ENCODE peak calls at places on chromosomes 16 and 17, in nine cellular contexts. One of them, this sample, is unnamed.

GRCh38 chr17:48492401-48493298 is 38.2 kb downstream of the HOXB1 start:
- DNase-seq in psoas muscle: peak; percentile 90
- DNase-seq in brain microvascular endothelial cell: no peak
- DNase-seq in cardiac fibroblast: peak; percentile 68
- DNase-seq in AG04449: no peak
- DNase-seq in right atrium auricular region: peak; percentile 59
- DNase-seq in left ventricle myocardium inferior: peak; percentile 64
- DNase-seq in A673: peak; percentile 77
- DNase-seq in epithelial cell of esophagus: peak; percentile 56
- DNase-seq in this sample: no peak

GRCh38 chr17:1813088-1813487 is 16.6 kb downstream of the SMYD4 start:
- DNase-seq in epithelial cell of esophagus: no peak
- DNase-seq in left ventricle myocardium inferior: no peak
- DNase-seq in cardiac fibroblast: peak; percentile 81
- DNase-seq in brain microvascular endothelial cell: no peak
- DNase-seq in right atrium auricular region: peak; percentile 62
- DNase-seq in psoas muscle: no peak
- DNase-seq in A673: no peak
- DNase-seq in AG04449: no peak
- DNase-seq in this sample: no peak

GRCh38 chr17:34706029-34706428 is 126.6 kb downstream of the TMEM132E start:
- DNase-seq in left ventricle myocardium inferior: no peak
- DNase-seq in brain microvascular endothelial cell: peak; percentile 2
- DNase-seq in A673: peak; percentile 11
- DNase-seq in cardiac fibroblast: peak; percentile 12
- DNase-seq in epithelial cell of esophagus: peak; percentile 8
- DNase-seq in psoas muscle: no peak
- DNase-seq in right atrium auricular region: no peak
- DNase-seq in AG04449: no peak
- DNase-seq in this sample: no peak

GRCh38 chr17:68133370-68134045 is 98.0 kb downstream of the KPNA2 start:
- DNase-seq in brain microvascular endothelial cell: no peak
- DNase-seq in A673: no peak
- DNase-seq in epithelial cell of esophagus: no peak
- DNase-seq in cardiac fibroblast: no peak
- DNase-seq in right atrium auricular region: no peak
- DNase-seq in left ventricle myocardium inferior: peak; percentile 41
- DNase-seq in psoas muscle: peak; percentile 64
- DNase-seq in AG04449: no peak
- DNase-seq in this sample: no peak

GRCh38 chr16:61042736-61043135 is 993.5 kb downstream of the CDH8 start:
- DNase-seq in brain microvascular endothelial cell: no peak
- DNase-seq in AG04449: no peak
- DNase-seq in cardiac fibroblast: no peak
- DNase-seq in A673: peak; percentile 50
- DNase-seq in epithelial cell of esophagus: peak; percentile 1
- DNase-seq in right atrium auricular region: no peak
- DNase-seq in psoas muscle: no peak
- DNase-seq in left ventricle myocardium inferior: no peak
- DNase-seq in this sample: no peak

GRCh38 chr16:27273670-27274522 is 5.3 kb upstream of the NSMCE1 start:
- DNase-seq in A673: no peak
- DNase-seq in epithelial cell of esophagus: no peak
- DNase-seq in right atrium auricular region: no peak
- DNase-seq in AG04449: no peak
- DNase-seq in psoas muscle: no peak
- DNase-seq in cardiac fibroblast: no peak
- DNase-seq in brain microvascular endothelial cell: peak; percentile 49
- DNase-seq in left ventricle myocardium inferior: no peak
- DNase-seq in this sample: peak; percentile 68

GRCh38 chr16:1858189-1858588 is 13.8 kb downstream of the MEIOB start:
- DNase-seq in A673: no peak
- DNase-seq in left ventricle myocardium inferior: no peak
- DNase-seq in cardiac fibroblast: no peak
- DNase-seq in right atrium auricular region: no peak
- DNase-seq in AG04449: no peak
- DNase-seq in psoas muscle: no peak
- DNase-seq in epithelial cell of esophagus: no peak
- DNase-seq in brain microvascular endothelial cell: no peak
- DNase-seq in this sample: no peak

GRCh38 chr17:67244621-67245072 is 349 bp downstream of the HELZ start:
- DNase-seq in psoas muscle: peak; percentile 57
- DNase-seq in cardiac fibroblast: no peak
- DNase-seq in left ventricle myocardium inferior: peak; percentile 18
- DNase-seq in A673: no peak
- DNase-seq in epithelial cell of esophagus: no peak
- DNase-seq in brain microvascular endothelial cell: no peak
- DNase-seq in AG04449: no peak
- DNase-seq in right atrium auricular region: no peak
- DNase-seq in this sample: no peak

GRCh38 chr17:57732062-57732461 is 13.0 kb downstream of the CCDC182 start:
- DNase-seq in brain microvascular endothelial cell: no peak
- DNase-seq in AG04449: no peak
- DNase-seq in A673: no peak
- DNase-seq in right atrium auricular region: no peak
- DNase-seq in psoas muscle: no peak
- DNase-seq in epithelial cell of esophagus: no peak
- DNase-seq in left ventricle myocardium inferior: no peak
- DNase-seq in cardiac fibroblast: no peak
- DNase-seq in this sample: no peak

GRCh38 chr16:25135239-25135878 is 23.8 kb downstream of the LCMT1 start:
- DNase-seq in psoas muscle: no peak
- DNase-seq in AG04449: peak; percentile 24
- DNase-seq in brain microvascular endothelial cell: peak; percentile 65
- DNase-seq in epithelial cell of esophagus: peak; percentile 68
- DNase-seq in A673: peak; percentile 14
- DNase-seq in left ventricle myocardium inferior: no peak
- DNase-seq in cardiac fibroblast: peak; percentile 26
- DNase-seq in right atrium auricular region: no peak
- DNase-seq in this sample: no peak

GRCh38 chr17:55005520-55005919 is 37.0 kb downstream of the STXBP4 start:
- DNase-seq in left ventricle myocardium inferior: no peak
- DNase-seq in brain microvascular endothelial cell: peak; percentile 46
- DNase-seq in AG04449: no peak
- DNase-seq in psoas muscle: no peak
- DNase-seq in cardiac fibroblast: peak; percentile 17
- DNase-seq in right atrium auricular region: no peak
- DNase-seq in A673: peak; percentile 51
- DNase-seq in epithelial cell of esophagus: peak; percentile 43
- DNase-seq in this sample: no peak

GRCh38 chr17:36082062-36082461 is 7.9 kb downstream of the CCL3 start:
- DNase-seq in left ventricle myocardium inferior: no peak
- DNase-seq in AG04449: no peak
- DNase-seq in psoas muscle: no peak
- DNase-seq in cardiac fibroblast: no peak
- DNase-seq in right atrium auricular region: no peak
- DNase-seq in A673: no peak
- DNase-seq in brain microvascular endothelial cell: no peak
- DNase-seq in epithelial cell of esophagus: no peak
- DNase-seq in this sample: no peak

GRCh38 chr17:46832945-46833839 is 14.7 kb upstream of the WNT3 start:
- DNase-seq in psoas muscle: peak; percentile 30
- DNase-seq in A673: no peak
- DNase-seq in right atrium auricular region: no peak
- DNase-seq in cardiac fibroblast: peak; percentile 46
- DNase-seq in left ventricle myocardium inferior: no peak
- DNase-seq in AG04449: no peak
- DNase-seq in epithelial cell of esophagus: peak; percentile 58
- DNase-seq in brain microvascular endothelial cell: peak; percentile 54
- DNase-seq in this sample: peak; percentile 40

GRCh38 chr17:6108382-6108781 is 38.2 kb downstream of the WSCD1 start:
- DNase-seq in epithelial cell of esophagus: no peak
- DNase-seq in cardiac fibroblast: no peak
- DNase-seq in psoas muscle: no peak
- DNase-seq in right atrium auricular region: no peak
- DNase-seq in AG04449: no peak
- DNase-seq in A673: no peak
- DNase-seq in brain microvascular endothelial cell: no peak
- DNase-seq in left ventricle myocardium inferior: no peak
- DNase-seq in this sample: no peak

GRCh38 chr17:72123964-72124791 is 3.4 kb downstream of the SOX9 start:
- DNase-seq in psoas muscle: no peak
- DNase-seq in A673: no peak
- DNase-seq in AG04449: no peak
- DNase-seq in epithelial cell of esophagus: peak; percentile 24
- DNase-seq in cardiac fibroblast: peak; percentile 41
- DNase-seq in brain microvascular endothelial cell: no peak
- DNase-seq in right atrium auricular region: no peak
- DNase-seq in left ventricle myocardium inferior: no peak
- DNase-seq in this sample: no peak

GRCh38 chr16:8919934-8920465 is 37.8 kb downstream of the LITAFD start:
- DNase-seq in epithelial cell of esophagus: no peak
- DNase-seq in cardiac fibroblast: no peak
- DNase-seq in A673: no peak
- DNase-seq in brain microvascular endothelial cell: no peak
- DNase-seq in psoas muscle: no peak
- DNase-seq in right atrium auricular region: no peak
- DNase-seq in AG04449: no peak
- DNase-seq in left ventricle myocardium inferior: no peak
- DNase-seq in this sample: no peak

GRCh38 chr17:78360371-78361226 is 722 bp upstream of the SOCS3 start:
- DNase-seq in psoas muscle: peak; percentile 97
- DNase-seq in left ventricle myocardium inferior: peak; percentile 92
- DNase-seq in cardiac fibroblast: peak; percentile 91
- DNase-seq in AG04449: no peak
- DNase-seq in brain microvascular endothelial cell: peak; percentile 73
- DNase-seq in right atrium auricular region: peak; percentile 95
- DNase-seq in epithelial cell of esophagus: peak; percentile 89
- DNase-seq in A673: peak; percentile 87
- DNase-seq in this sample: no peak
- TF ChIP-seq CTCF in psoas muscle: peak; percentile 91
- TF ChIP-seq CTCF in left ventricle myocardium inferior: peak; percentile 93
- TF ChIP-seq CTCF in cardiac fibroblast: peak; percentile 91
- TF ChIP-seq CTCF in AG04449: peak; percentile 99
- TF ChIP-seq CTCF in brain microvascular endothelial cell: peak; percentile 95
- TF ChIP-seq CTCF in right atrium auricular region: peak; percentile 79
- TF ChIP-seq CTCF in epithelial cell of esophagus: peak; percentile 84
- TF ChIP-seq CTCF in A673: peak; percentile 92
- TF ChIP-seq CTCF in this sample: peak; percentile 90

DNA sequence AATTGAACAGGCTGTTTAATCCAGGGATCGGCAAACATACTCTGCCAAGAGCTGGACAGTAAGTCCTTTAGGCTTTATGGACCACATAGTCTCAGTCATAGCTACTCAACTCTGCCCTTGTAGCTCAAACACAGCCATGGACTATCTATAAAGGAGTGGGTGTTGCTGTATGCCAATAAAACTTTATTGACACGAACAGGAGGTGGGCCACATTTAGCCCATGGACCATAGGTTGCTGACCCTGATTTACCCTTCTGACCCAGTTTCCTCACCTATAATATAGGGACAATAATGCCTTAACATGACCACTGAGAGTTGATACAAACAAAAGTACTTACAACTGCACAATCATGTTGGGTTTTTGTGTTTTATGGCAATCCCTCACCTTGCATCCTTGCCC is 257.0 kb upstream of the SDK2 start:
- DNase-seq in AG04449: no peak
- DNase-seq in right atrium auricular region: no peak
- DNase-seq in cardiac fibroblast: no peak
- DNase-seq in epithelial cell of esophagus: no peak
- DNase-seq in left ventricle myocardium inferior: no peak
- DNase-seq in A673: no peak
- DNase-seq in brain microvascular endothelial cell: no peak
- DNase-seq in psoas muscle: no peak
- DNase-seq in this sample: no peak
- H3K4me3 ChIP-seq in AG04449: no peak overlapping the region
- H3K4me3 ChIP-seq in right atrium auricular region: no peak overlapping the region
- H3K4me3 ChIP-seq in cardiac fibroblast: no peak overlapping the region
- H3K4me3 ChIP-seq in epithelial cell of esophagus: no peak overlapping the region
- H3K4me3 ChIP-seq in left ventricle myocardium inferior: peak overlapping the region; percentile 58
- H3K4me3 ChIP-seq in A673: no peak overlapping the region
- H3K4me3 ChIP-seq in brain microvascular endothelial cell: no peak overlapping the region
- H3K4me3 ChIP-seq in psoas muscle: no peak overlapping the region
- H3K4me3 ChIP-seq in this sample: no peak overlapping the region

DNA sequence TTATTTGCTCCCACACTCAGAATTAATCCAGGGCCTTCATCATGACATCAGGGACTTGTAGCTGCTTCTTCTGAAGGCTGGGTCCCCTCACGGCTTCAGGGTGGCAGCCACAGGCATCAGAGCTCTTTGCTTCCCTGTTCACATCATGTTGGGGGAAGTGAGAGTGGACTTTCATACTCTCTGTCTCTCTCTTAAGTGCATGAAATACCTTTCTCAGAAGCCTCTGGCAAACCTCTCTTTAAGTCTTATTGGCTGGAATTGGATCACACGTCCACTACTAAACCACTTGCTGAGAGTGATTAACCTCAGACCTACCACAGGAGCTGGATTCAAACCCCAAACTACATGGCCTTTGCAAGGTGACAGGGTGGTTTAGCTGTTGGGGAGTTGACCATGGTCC is 17.7 kb upstream of the SALL1 start:
- DNase-seq in A673: no peak
- DNase-seq in epithelial cell of esophagus: no peak
- DNase-seq in brain microvascular endothelial cell: no peak
- DNase-seq in left ventricle myocardium inferior: no peak
- DNase-seq in cardiac fibroblast: no peak
- DNase-seq in AG04449: no peak
- DNase-seq in right atrium auricular region: no peak
- DNase-seq in psoas muscle: no peak
- DNase-seq in this sample: no peak
- TF ChIP-seq CTCF in A673: no peak
- TF ChIP-seq CTCF in epithelial cell of esophagus: no peak
- TF ChIP-seq CTCF in brain microvascular endothelial cell: no peak
- TF ChIP-seq CTCF in left ventricle myocardium inferior: no peak
- TF ChIP-seq CTCF in cardiac fibroblast: no peak
- TF ChIP-seq CTCF in AG04449: no peak
- TF ChIP-seq CTCF in right atrium auricular region: no peak
- TF ChIP-seq CTCF in psoas muscle: no peak
- TF ChIP-seq CTCF in this sample: no peak

GRCh38 chr17:83082899-83083367 is 3.5 kb downstream of the METRNL start:
- DNase-seq in left ventricle myocardium inferior: no peak
- DNase-seq in brain microvascular endothelial cell: no peak
- DNase-seq in AG04449: no peak
- DNase-seq in cardiac fibroblast: no peak
- DNase-seq in psoas muscle: no peak
- DNase-seq in A673: no peak
- DNase-seq in epithelial cell of esophagus: no peak
- DNase-seq in right atrium auricular region: no peak
- DNase-seq in this sample: no peak
- H3K4me3 ChIP-seq in left ventricle myocardium inferior: peak overlapping the region; percentile 15
- H3K4me3 ChIP-seq in brain microvascular endothelial cell: no peak overlapping the region
- H3K4me3 ChIP-seq in AG04449: peak overlapping the region; percentile 40
- H3K4me3 ChIP-seq in cardiac fibroblast: no peak overlapping the region
- H3K4me3 ChIP-seq in psoas muscle: peak overlapping the region; percentile 36
- H3K4me3 ChIP-seq in A673: no peak overlapping the region
- H3K4me3 ChIP-seq in epithelial cell of esophagus: no peak overlapping the region
- H3K4me3 ChIP-seq in right atrium auricular region: no peak overlapping the region
- H3K4me3 ChIP-seq in this sample: no peak overlapping the region

DNA sequence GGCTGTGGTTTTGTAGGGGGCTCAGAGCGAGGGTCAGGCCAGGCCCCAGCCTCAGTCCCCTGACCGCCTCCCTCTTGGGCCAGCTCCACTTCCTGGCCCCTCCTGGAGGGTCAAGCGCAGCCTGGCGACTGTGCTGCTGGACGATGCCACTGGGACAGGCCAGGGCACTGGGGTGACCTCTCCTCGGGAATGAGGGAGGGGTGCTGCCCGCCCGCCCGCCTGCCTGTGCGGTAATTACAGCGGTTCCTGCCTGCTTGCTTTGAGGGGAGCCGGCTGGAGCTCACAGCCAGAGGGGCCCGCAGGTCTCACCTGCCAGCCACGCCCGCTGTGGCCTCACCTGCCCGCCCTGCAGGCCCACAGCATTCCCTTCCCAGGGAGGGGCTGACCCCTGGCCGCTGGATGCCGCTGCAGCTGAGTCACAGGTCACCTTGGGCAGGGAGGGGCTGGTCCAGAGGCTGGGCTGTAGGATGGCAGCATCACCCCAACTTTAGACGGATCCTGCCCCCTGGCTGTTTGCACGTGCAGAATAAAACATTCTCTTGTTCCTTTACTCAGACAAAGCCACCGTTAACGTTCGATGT is 76.7 kb upstream of the CBX4 start:
- DNase-seq in AG04449: no peak
- DNase-seq in epithelial cell of esophagus: peak; percentile 65
- DNase-seq in brain microvascular endothelial cell: no peak
- DNase-seq in A673: no peak
- DNase-seq in right atrium auricular region: no peak
- DNase-seq in psoas muscle: peak; percentile 57
- DNase-seq in cardiac fibroblast: peak; percentile 51
- DNase-seq in left ventricle myocardium inferior: no peak
- DNase-seq in this sample: no peak
- TF ChIP-seq CTCF in AG04449: peak; percentile 25
- TF ChIP-seq CTCF in epithelial cell of esophagus: peak; percentile 50
- TF ChIP-seq CTCF in brain microvascular endothelial cell: peak; percentile 53
- TF ChIP-seq CTCF in A673: peak; percentile 50
- TF ChIP-seq CTCF in right atrium auricular region: no peak
- TF ChIP-seq CTCF in psoas muscle: peak; percentile 12
- TF ChIP-seq CTCF in cardiac fibroblast: peak; percentile 36
- TF ChIP-seq CTCF in left ventricle myocardium inferior: peak; percentile 49
- TF ChIP-seq CTCF in this sample: peak; percentile 20

This sample was measured in astrocyte of the cerebellum.